ENCODE peak calls at places on chromosomes 7 and 10, in five cellular contexts. Y is foreskin fibroblast, A is coronary artery, P is SJSA1, T is PC-3. F is an unnamed sample.

GRCh38 chr10:59177031-59177861 is 803 bp downstream of the PHYHIPL start:
- DNase-seq in T (peak), P (no peak), A (no peak), Y (peak), F (no peak)

GRCh38 chr7:16071246-16071857 is 350.0 kb downstream of the CRPPA start:
- DNase-seq in Y (peak), T (peak), P (no peak), A (no peak), F (no peak)

GRCh38 chr10:88115406-88115805 is 252.0 kb downstream of the PTEN start:
- DNase-seq in A (no peak), T (no peak), P (no peak), Y (no peak), F (no peak)

GRCh38 chr7:77866791-77867190 is 68.2 kb downstream of the PHTF2 start:
- DNase-seq in T (peak), A (no peak), P (no peak), Y (peak), F (no peak)

GRCh38 chr7:132251327-132251659 is 325.0 kb downstream of the PLXNA4 start:
- DNase-seq in T (peak), P (no peak), Y (no peak), A (peak), F (no peak)

GRCh38 chr7:2225336-2225735 is 7.4 kb downstream of the MAD1L1 start:
- DNase-seq in P (no peak), T (peak), A (no peak), Y (no peak), F (no peak)

GRCh38 chr7:107147464-107148214 is 21.2 kb upstream of the HBP1 start:
- DNase-seq in Y (peak), P (no peak), T (peak), A (no peak), F (no peak)

GRCh38 chr7:8204674-8205377 is 57.1 kb downstream of the ICA1 start:
- DNase-seq in Y (no peak), T (no peak), A (no peak), P (no peak), F (no peak)

GRCh38 chr10:32622409-32622808 is 176.5 kb downstream of the CCDC7 start:
- DNase-seq in P (no peak), A (no peak), T (no peak), Y (no peak), F (no peak)

GRCh38 chr7:29639887-29640600 is 76.4 kb downstream of the PRR15 start:
- DNase-seq in Y (no peak), T (no peak), A (no peak), P (no peak), F (peak)

GRCh38 chr7:15620491-15621185 is 58.8 kb upstream of the AGMO start:
- DNase-seq in P (no peak), A (no peak), Y (no peak), T (peak), F (no peak)

GRCh38 chr7:93055543-93056107 is 62.2 kb downstream of the SAMD9 start:
- DNase-seq in P (no peak), T (peak), A (no peak), Y (peak), F (no peak)

GRCh38 chr10:102517553-102517952 is 13.8 kb downstream of the SUFU start:
- DNase-seq in Y (peak), P (no peak), T (no peak), A (no peak), F (no peak)

GRCh38 chr10:103125323-103126267 is 67.5 kb downstream of the NT5C2 start:
- DNase-seq in P (no peak), A (no peak), T (no peak), Y (no peak), F (no peak)

GRCh38 chr10:67471022-67471421 is 225.0 kb downstream of the CTNNA3 start:
- DNase-seq in Y (no peak), P (no peak), A (no peak), T (no peak), F (no peak)

GRCh38 chr10:93554760-93555432 is 11.6 kb upstream of the FFAR4 start:
- DNase-seq in A (no peak), Y (peak), T (peak), P (peak), F (no peak)

GRCh38 chr7:4024133-4024532 is 658.0 kb upstream of the FOXK1 start:
- DNase-seq in P (no peak), T (no peak), A (no peak), Y (no peak), F (no peak)

GRCh38 chr10:118956253-118957140 is 73.0 kb upstream of the NANOS1 start:
- DNase-seq in A (no peak), Y (no peak), P (peak), T (no peak), F (peak)

GRCh38 chr7:143285454-143285756 is 647 bp downstream of the TMEM139 start:
- DNase-seq in Y (no peak), A (no peak), P (no peak), T (peak), F (no peak)

GRCh38 chr10:52172581-52172980 is 141.5 kb upstream of the DKK1 start:
- DNase-seq in P (no peak), Y (no peak), A (no peak), T (peak), F (no peak)

GRCh38 chr10:73907841-73908517 is 3.0 kb upstream of the PLAU start:
- DNase-seq in Y (peak), P (peak), A (no peak), T (peak), F (no peak)

GRCh38 chr10:77643795-77644468 is 6.3 kb upstream of the KCNMA1 start:
- DNase-seq in Y (peak), A (no peak), P (peak), T (peak), F (no peak)

GRCh38 chr7:141417506-141417905 is 133.7 kb upstream of the AGK start:
- DNase-seq in P (no peak), A (no peak), Y (no peak), T (no peak), F (no peak)

GRCh38 chr10:22580711-22581110 is 133.7 kb downstream of the PIP4K2A start:
- DNase-seq in P (no peak), T (no peak), A (no peak), Y (no peak), F (no peak)

GRCh38 chr10:576130-576465 is 113.4 kb downstream of the DIP2C start:
- DNase-seq in T (no peak), A (no peak), P (no peak), Y (peak), F (no peak)

GRCh38 chr10:132836832-132837540 is 51.0 kb upstream of the NKX6-2 start:
- DNase-seq in T (peak), Y (peak), A (peak), P (no peak), F (no peak)

GRCh38 chr7:16929146-16929762 is 47.5 kb upstream of the AGR3 start:
- DNase-seq in T (no peak), Y (no peak), P (no peak), A (no peak), F (no peak)

GRCh38 chr7:45882465-45882810 is 5.8 kb upstream of the IGFBP1 start:
- DNase-seq in P (peak), Y (no peak), T (no peak), A (no peak), F (peak)

DNA sequence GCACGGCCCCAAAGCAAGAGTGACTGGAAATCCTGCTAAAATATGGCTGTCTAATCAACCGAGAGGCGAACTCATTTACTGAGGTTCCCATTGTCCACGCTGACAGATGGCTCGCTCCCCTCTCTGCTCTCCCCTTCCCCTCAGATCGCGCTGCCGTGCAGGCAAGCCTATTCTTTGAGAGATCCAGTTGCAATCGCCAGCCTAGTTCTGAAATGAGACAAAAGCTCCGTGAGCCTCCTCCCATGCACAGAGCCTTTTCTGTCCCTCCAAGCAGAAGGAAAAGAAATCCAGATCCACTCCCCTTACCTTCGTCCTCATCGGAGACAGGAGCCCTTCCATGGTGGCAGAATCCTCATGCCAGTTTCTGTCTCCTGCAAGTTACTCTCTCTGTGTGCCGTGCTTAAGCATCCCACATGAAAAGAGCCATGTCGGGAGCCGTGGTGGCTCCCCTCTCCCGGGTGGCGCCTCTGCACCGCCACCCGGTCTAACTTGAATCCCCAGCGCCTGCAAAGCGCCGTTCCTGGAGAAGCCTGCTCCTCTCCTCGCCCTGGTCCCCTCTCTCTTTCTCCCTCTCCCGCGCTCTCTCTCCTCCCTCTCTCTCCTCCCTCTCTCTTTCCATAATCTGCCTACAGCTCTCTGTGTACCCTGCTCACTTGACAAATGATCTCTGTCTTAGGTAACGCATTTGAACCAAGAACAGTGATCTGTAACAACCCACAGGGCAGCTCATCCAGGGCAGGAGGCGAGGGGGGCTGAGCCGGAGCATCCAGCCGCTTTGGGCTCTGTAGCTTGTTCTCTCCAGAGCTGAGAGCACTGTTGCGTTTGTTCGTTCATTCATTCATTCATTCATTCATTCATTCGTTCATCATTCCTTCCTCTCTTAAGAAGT is 156.8 kb downstream of the FRMD4A start:
- DNase-seq in P (no peak), T (peak), A (no peak), Y (peak), F (no peak)
- H3K4me3 ChIP-seq in P (peak), T (peak), A (peak), Y (peak), F (peak)

DNA sequence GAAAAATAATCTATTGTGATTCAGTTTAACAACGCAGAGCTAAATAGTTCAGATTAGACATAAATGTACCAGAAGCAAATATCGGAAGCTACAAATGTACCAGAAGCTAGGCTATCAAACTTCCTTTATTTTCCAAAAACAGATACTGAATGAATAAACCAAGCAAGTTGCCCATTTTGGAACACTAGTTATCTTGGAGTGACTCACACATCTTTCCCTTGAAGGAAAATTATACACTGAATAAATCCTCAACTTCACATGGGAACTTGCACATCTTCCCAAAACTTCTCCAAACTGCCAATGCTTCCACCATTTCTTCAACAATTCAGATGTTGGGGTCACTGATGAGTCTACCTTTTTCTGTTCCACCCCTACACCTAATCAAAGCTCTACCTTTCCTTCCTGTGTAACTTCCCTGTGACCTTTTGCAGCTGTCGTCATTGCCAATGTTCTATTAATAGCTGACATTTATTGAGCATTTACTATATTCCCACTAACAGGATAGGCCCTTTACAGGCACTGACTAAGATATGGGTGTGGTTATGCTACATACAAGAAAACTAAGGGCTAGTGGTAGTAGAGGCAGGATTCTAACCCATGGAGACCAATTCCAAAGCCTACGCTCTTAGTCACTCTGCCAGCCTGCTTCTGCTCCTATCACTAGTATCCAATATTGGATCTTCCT is 22.7 kb downstream of the RELN start:
- DNase-seq in T (no peak), Y (no peak), P (no peak), A (no peak), F (no peak)
- H3K4me3 ChIP-seq in T (no peak), Y (no peak), P (no peak), A (no peak), F (no peak)

GRCh38 chr7:47264021-47264651 is 317.8 kb downstream of the TNS3 start:
- DNase-seq in A (no peak), Y (no peak), T (no peak), P (no peak), F (no peak)

GRCh38 chr7:47267346-47267745 is 314.6 kb downstream of the TNS3 start:
- DNase-seq in Y (no peak), P (no peak), A (no peak), T (no peak), F (no peak)

GRCh38 chr7:47265621-47266020 is 316.3 kb downstream of the TNS3 start:
- DNase-seq in P (no peak), T (no peak), A (no peak), Y (no peak), F (no peak)

GRCh38 chr7:47266799-47267198 is 315.1 kb downstream of the TNS3 start:
- DNase-seq in Y (peak), T (peak), P (no peak), A (no peak), F (no peak)

DNA sequence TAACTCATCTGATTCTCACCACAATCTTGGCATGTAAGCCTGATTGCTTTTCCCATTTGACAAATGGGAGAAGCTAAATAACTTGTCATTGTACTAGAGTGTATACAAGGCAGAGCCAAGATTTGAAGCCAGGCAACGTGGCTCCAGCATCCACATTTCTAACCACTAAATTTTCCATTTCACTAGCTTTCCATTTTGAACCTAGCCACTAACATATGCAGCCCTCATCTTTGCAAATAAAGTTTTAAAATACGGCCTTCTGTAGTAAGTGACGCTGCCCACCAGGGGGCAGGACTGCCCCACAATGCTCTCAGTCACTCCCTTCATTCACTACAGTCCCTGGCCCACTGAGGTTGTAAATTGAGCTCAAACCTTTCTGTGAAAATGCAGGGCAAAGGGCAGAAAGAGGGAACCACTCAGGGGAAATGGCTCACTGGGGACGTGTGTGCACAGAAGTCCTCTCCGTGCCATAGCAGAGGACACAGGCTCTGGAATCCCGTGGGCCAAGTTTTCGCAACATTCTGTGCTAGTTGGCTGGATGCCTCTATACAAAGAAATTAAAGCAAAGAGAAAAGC is 315.7 kb downstream of the TNS3 start:
- DNase-seq in P (peak), Y (peak), A (no peak), T (peak), F (no peak)
- H3K4me3 ChIP-seq in P (no peak), Y (no peak), A (no peak), T (no peak), F (no peak)

GRCh38 chr10:45008524-45009161 is 7.9 kb downstream of the ZNF22 start:
- DNase-seq in P (peak), Y (peak), A (no peak), T (peak), F (peak)

GRCh38 chr10:45003432-45004000 is 2.8 kb downstream of the ZNF22 start:
- DNase-seq in P (no peak), A (no peak), Y (no peak), T (no peak), F (peak)

GRCh38 chr10:45004661-45005060 is 3.9 kb downstream of the ZNF22 start:
- DNase-seq in P (no peak), Y (no peak), A (no peak), T (no peak), F (peak)

GRCh38 chr10:45006631-45007030 is 5.9 kb downstream of the ZNF22 start:
- DNase-seq in A (no peak), Y (no peak), P (no peak), T (no peak), F (peak)

DNA sequence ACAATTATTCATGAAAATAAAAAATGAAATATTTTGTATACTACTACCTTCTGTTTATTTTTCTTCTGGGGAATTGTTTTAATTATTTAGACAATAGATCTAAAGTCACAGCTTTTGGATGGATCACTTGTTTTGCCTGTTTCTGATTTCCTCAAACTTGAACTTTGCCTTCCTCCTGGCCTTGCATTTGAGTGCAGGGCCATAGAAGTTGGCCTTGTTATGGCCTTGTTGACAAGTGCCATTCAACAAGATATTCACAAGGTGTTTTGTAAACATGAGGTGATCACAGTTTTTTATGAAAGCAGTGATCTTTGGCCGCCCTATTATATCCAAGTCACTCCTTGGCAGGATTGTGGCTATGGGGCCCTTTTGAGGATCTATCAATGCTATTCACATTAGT is 4.6 kb downstream of the ZNF22 start:
- DNase-seq in T (no peak), Y (no peak), A (no peak), P (no peak), F (no peak)
- H3K4me3 ChIP-seq in T (no peak), Y (no peak), A (no peak), P (no peak), F (no peak)

GRCh38 chr10:13820119-13820518 is 233.4 kb downstream of the PRPF18 start:
- DNase-seq in T (no peak), A (no peak), Y (no peak), P (no peak), F (no peak)

GRCh38 chr10:13823046-13823711 is 236.4 kb downstream of the PRPF18 start:
- DNase-seq in P (no peak), T (no peak), Y (no peak), A (no peak), F (no peak)

GRCh38 chr10:13827418-13827817 is 240.7 kb downstream of the PRPF18 start:
- DNase-seq in Y (no peak), A (no peak), P (no peak), T (no peak), F (no peak)

GRCh38 chr10:13820591-13821377 is 234.0 kb downstream of the PRPF18 start:
- DNase-seq in A (no peak), T (no peak), P (no peak), Y (no peak), F (no peak)

GRCh38 chr10:13822475-13822874 is 235.7 kb downstream of the PRPF18 start:
- DNase-seq in P (no peak), T (no peak), Y (no peak), A (no peak), F (no peak)
- H3K4me3 ChIP-seq in P (no peak), T (no peak), Y (no peak), A (no peak), F (no peak)

GRCh38 chr7:102303669-102304422 is 17.2 kb downstream of the SH2B2 start:
- DNase-seq in P (peak), A (no peak), Y (no peak), T (no peak), F (no peak)

GRCh38 chr7:102304668-102305067 is 18.0 kb downstream of the SH2B2 start:
- DNase-seq in Y (no peak), P (peak), A (no peak), T (no peak), F (no peak)

GRCh38 chr7:102306916-102307677 is 20.4 kb downstream of the SH2B2 start:
- DNase-seq in A (no peak), T (peak), Y (peak), P (peak), F (no peak)

GRCh38 chr7:102302025-102302424 is 15.4 kb downstream of the SH2B2 start:
- DNase-seq in Y (no peak), T (no peak), P (peak), A (no peak), F (no peak)

GRCh38 chr7:102305414-102306268 is 19.0 kb downstream of the SH2B2 start:
- DNase-seq in A (no peak), P (no peak), T (no peak), Y (no peak), F (no peak)
- H3K4me3 ChIP-seq in A (no peak), P (no peak), T (no peak), Y (no peak), F (no peak)

GRCh38 chr10:101130984-101131961 is at the start of gene TLX1:
- DNase-seq in P (peak), Y (no peak), A (no peak), T (no peak), F (no peak)
- H3K4me3 ChIP-seq in P (no peak), Y (no peak), A (peak), T (no peak), F (peak)